ENCODE peak calls at places on chromosome 21, in five cellular contexts. One of them, this sample, is unnamed.
A peak's percentile ranks its signal among the peaks of the same experiment; 100 is the strongest.

GRCh38 chr21:35159881-35160280 is 110.8 kb upstream of the RUNX1 start:
- DNase-seq in progenitor cell of endocrine pancreas: no peak
- DNase-seq in heart left ventricle: no peak
- DNase-seq in brain microvascular endothelial cell: peak; percentile 69
- DNase-seq in body of pancreas: no peak
- DNase-seq in this sample: no peak

GRCh38 chr21:34522284-34522683 is 10.3 kb upstream of the KCNE1 start:
- DNase-seq in progenitor cell of endocrine pancreas: no peak
- DNase-seq in body of pancreas: no peak
- DNase-seq in brain microvascular endothelial cell: no peak
- DNase-seq in heart left ventricle: no peak
- DNase-seq in this sample: no peak

GRCh38 chr21:15005391-15005790 is 59.4 kb downstream of the NRIP1 start:
- DNase-seq in progenitor cell of endocrine pancreas: no peak
- DNase-seq in brain microvascular endothelial cell: no peak
- DNase-seq in heart left ventricle: no peak
- DNase-seq in body of pancreas: no peak
- DNase-seq in this sample: no peak

GRCh38 chr21:35352066-35352770 is 303.1 kb upstream of the RUNX1 start:
- DNase-seq in heart left ventricle: no peak
- DNase-seq in brain microvascular endothelial cell: peak; percentile 55
- DNase-seq in progenitor cell of endocrine pancreas: no peak
- DNase-seq in body of pancreas: no peak
- DNase-seq in this sample: no peak

GRCh38 chr21:15848632-15849031 is 118.8 kb downstream of the USP25 start:
- DNase-seq in body of pancreas: no peak
- DNase-seq in progenitor cell of endocrine pancreas: no peak
- DNase-seq in brain microvascular endothelial cell: peak; percentile 43
- DNase-seq in heart left ventricle: no peak
- DNase-seq in this sample: no peak

GRCh38 chr21:18000961-18001522 is 181.9 kb upstream of the C21orf91 start:
- DNase-seq in brain microvascular endothelial cell: no peak
- DNase-seq in progenitor cell of endocrine pancreas: no peak
- DNase-seq in body of pancreas: no peak
- DNase-seq in heart left ventricle: no peak
- DNase-seq in this sample: no peak

GRCh38 chr21:20790113-20790512 is 208.1 kb upstream of the NCAM2 start:
- DNase-seq in progenitor cell of endocrine pancreas: no peak
- DNase-seq in heart left ventricle: no peak
- DNase-seq in body of pancreas: no peak
- DNase-seq in brain microvascular endothelial cell: no peak
- DNase-seq in this sample: no peak

GRCh38 chr21:39736716-39737115 is 8.3 kb upstream of the IGSF5 start:
- DNase-seq in body of pancreas: no peak
- DNase-seq in progenitor cell of endocrine pancreas: no peak
- DNase-seq in heart left ventricle: no peak
- DNase-seq in brain microvascular endothelial cell: no peak
- DNase-seq in this sample: no peak

GRCh38 chr21:39012314-39013230 is 170.7 kb downstream of the PSMG1 start:
- DNase-seq in progenitor cell of endocrine pancreas: no peak
- DNase-seq in body of pancreas: no peak
- DNase-seq in heart left ventricle: no peak
- DNase-seq in brain microvascular endothelial cell: no peak
- DNase-seq in this sample: no peak

GRCh38 chr21:38804030-38804616 is 1.6 kb upstream of the ETS2 start:
- DNase-seq in brain microvascular endothelial cell: peak; percentile 25
- DNase-seq in body of pancreas: no peak
- DNase-seq in heart left ventricle: no peak
- DNase-seq in progenitor cell of endocrine pancreas: no peak
- DNase-seq in this sample: no peak

GRCh38 chr21:35059742-35060141 is 10.6 kb upstream of the RUNX1 start:
- DNase-seq in progenitor cell of endocrine pancreas: no peak
- DNase-seq in heart left ventricle: no peak
- DNase-seq in brain microvascular endothelial cell: no peak
- DNase-seq in body of pancreas: no peak
- DNase-seq in this sample: no peak

GRCh38 chr21:28627691-28628090 is 365.0 kb downstream of the LTN1 start:
- DNase-seq in brain microvascular endothelial cell: no peak
- DNase-seq in progenitor cell of endocrine pancreas: no peak
- DNase-seq in body of pancreas: no peak
- DNase-seq in heart left ventricle: no peak
- DNase-seq in this sample: no peak

GRCh38 chr21:37259426-37259825 is 7.7 kb downstream of the VPS26C start:
- DNase-seq in progenitor cell of endocrine pancreas: no peak
- DNase-seq in brain microvascular endothelial cell: no peak
- DNase-seq in body of pancreas: no peak
- DNase-seq in heart left ventricle: no peak
- DNase-seq in this sample: no peak

GRCh38 chr21:16196521-16197208 is 466.9 kb downstream of the USP25 start:
- DNase-seq in body of pancreas: no peak
- DNase-seq in brain microvascular endothelial cell: no peak
- DNase-seq in heart left ventricle: no peak
- DNase-seq in progenitor cell of endocrine pancreas: no peak
- DNase-seq in this sample: no peak

GRCh38 chr21:42130447-42130846 is 59.3 kb downstream of the UMODL1 start:
- DNase-seq in body of pancreas: no peak
- DNase-seq in heart left ventricle: no peak
- DNase-seq in brain microvascular endothelial cell: no peak
- DNase-seq in progenitor cell of endocrine pancreas: no peak
- DNase-seq in this sample: no peak

DNA sequence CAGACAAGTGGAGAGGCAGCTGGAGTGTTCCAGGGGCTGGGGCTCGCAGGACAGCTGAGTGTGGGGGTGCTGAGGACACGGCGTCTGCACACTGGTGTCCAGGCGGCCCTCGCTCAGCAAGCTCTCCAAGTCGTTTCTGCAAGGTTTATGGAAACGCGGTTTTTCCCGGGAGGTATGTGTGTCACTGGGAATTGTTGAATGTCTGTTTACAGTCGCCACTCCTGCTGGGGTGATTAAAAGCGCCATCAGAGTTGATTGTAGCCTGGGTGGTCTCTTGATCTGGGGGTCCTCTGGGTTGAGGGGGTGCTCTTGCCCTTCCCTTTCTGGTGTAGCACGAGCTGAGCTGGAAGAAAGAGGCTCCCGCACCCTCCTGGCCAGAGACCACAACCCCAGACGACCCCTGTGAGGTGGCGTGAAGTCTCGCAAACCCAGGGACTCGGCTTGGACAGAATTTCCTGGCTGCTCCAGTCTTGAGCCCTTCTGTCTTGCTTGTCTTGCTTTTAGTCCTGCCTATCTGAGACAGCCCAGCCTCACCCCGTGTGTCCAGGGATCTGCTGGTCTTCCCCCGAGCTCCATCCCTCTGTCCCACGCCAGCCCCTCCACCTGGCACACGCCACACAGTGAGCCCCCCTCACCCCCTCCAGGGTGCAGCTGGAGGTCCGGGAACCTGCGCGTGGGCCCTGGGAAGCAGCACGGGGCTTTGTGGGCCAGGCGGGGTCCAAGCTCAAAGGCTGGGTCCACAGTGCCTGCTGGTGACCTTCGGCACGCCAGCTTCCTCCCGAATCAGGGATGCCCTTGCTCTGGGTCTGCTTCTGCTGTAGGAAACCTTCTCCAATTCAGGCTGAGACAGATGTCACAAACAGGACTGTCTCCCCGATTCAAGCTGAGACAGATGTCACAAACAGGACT is 97.3 kb downstream of the SIK1 start:
- DNase-seq in brain microvascular endothelial cell: no peak
- DNase-seq in body of pancreas: no peak
- DNase-seq in progenitor cell of endocrine pancreas: no peak
- DNase-seq in heart left ventricle: no peak
- DNase-seq in this sample: no peak
- TF ChIP-seq CTCF in brain microvascular endothelial cell: no peak
- TF ChIP-seq CTCF in body of pancreas: no peak
- TF ChIP-seq CTCF in progenitor cell of endocrine pancreas: no peak
- TF ChIP-seq CTCF in heart left ventricle: no peak
- TF ChIP-seq CTCF in this sample: no peak

GRCh38 chr21:33265664-33266049 is 510 bp upstream of the IL10RB start:
- DNase-seq in brain microvascular endothelial cell: no peak
- DNase-seq in heart left ventricle: peak; percentile 53
- DNase-seq in progenitor cell of endocrine pancreas: no peak
- DNase-seq in body of pancreas: no peak
- DNase-seq in this sample: no peak
- TF ChIP-seq CTCF in brain microvascular endothelial cell: peak; percentile 6
- TF ChIP-seq CTCF in heart left ventricle: no peak
- TF ChIP-seq CTCF in progenitor cell of endocrine pancreas: no peak
- TF ChIP-seq CTCF in body of pancreas: no peak
- TF ChIP-seq CTCF in this sample: no peak

GRCh38 chr21:46538851-46539666 is 65.8 kb downstream of the S100B start:
- DNase-seq in body of pancreas: no peak
- DNase-seq in progenitor cell of endocrine pancreas: no peak
- DNase-seq in brain microvascular endothelial cell: no peak
- DNase-seq in heart left ventricle: no peak
- DNase-seq in this sample: no peak
- TF ChIP-seq CTCF in body of pancreas: no peak
- TF ChIP-seq CTCF in progenitor cell of endocrine pancreas: no peak
- TF ChIP-seq CTCF in brain microvascular endothelial cell: no peak
- TF ChIP-seq CTCF in heart left ventricle: no peak
- TF ChIP-seq CTCF in this sample: no peak

GRCh38 chr21:45525153-45525909 is 16.9 kb downstream of the SLC19A1 start:
- DNase-seq in progenitor cell of endocrine pancreas: no peak
- DNase-seq in body of pancreas: peak; percentile 72
- DNase-seq in heart left ventricle: no peak
- DNase-seq in brain microvascular endothelial cell: no peak
- DNase-seq in this sample: no peak

GRCh38 chr21:45522986-45523385 is 19.3 kb downstream of the SLC19A1 start:
- DNase-seq in progenitor cell of endocrine pancreas: no peak
- DNase-seq in brain microvascular endothelial cell: no peak
- DNase-seq in body of pancreas: peak; percentile 4
- DNase-seq in heart left ventricle: no peak
- DNase-seq in this sample: no peak

GRCh38 chr21:45525910-45526306 is 16.3 kb downstream of the SLC19A1 start:
- DNase-seq in brain microvascular endothelial cell: no peak
- DNase-seq in heart left ventricle: no peak
- DNase-seq in progenitor cell of endocrine pancreas: no peak
- DNase-seq in body of pancreas: no peak
- DNase-seq in this sample: no peak

GRCh38 chr21:45523411-45524101 is 18.7 kb downstream of the SLC19A1 start:
- DNase-seq in progenitor cell of endocrine pancreas: no peak
- DNase-seq in body of pancreas: peak; percentile 13
- DNase-seq in heart left ventricle: no peak
- DNase-seq in brain microvascular endothelial cell: no peak
- DNase-seq in this sample: no peak

DNA sequence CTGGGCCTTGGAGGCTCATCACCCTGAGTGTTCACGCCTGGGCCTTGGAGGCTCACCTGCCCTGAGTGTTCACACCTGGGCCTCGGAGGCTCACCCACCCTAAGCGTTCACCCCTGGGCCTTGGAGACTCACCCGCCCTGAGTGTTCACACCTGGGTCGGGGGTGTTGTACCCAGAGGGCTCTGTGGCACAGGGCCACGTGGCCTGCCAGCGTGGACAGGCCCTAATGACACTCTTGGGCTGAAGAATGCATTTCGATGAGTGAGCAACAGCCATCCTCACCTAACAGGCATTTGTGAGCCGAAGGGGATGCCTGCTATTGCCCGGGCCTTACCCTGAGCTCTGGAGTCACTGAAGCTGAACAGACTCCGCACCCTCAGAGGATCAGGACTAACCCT is 17.5 kb downstream of the SLC19A1 start:
- DNase-seq in heart left ventricle: no peak
- DNase-seq in body of pancreas: no peak
- DNase-seq in brain microvascular endothelial cell: no peak
- DNase-seq in progenitor cell of endocrine pancreas: no peak
- DNase-seq in this sample: no peak
- TF ChIP-seq CTCF in heart left ventricle: no peak
- TF ChIP-seq CTCF in body of pancreas: no peak
- TF ChIP-seq CTCF in brain microvascular endothelial cell: no peak
- TF ChIP-seq CTCF in progenitor cell of endocrine pancreas: no peak
- TF ChIP-seq CTCF in this sample: no peak

DNA sequence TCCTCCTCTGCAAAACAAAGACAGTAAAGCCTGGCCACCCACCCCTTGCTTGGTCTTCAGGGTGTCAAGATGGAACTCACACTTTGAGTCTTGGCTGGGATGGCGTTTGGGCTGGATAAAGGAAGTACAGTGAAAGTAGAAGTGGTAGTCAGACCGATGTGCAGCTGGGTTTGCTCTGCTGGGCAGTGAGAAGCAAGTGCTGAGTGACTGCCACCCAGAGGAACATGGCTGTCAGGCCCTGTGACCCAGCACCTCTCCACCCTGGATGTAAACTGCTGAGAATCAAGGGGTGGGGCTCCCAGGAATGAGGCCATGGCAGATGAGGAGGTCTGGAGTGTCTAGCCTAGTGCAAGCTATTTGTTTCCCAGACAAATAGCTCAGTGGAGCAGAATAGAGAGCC is 51.2 kb downstream of the POFUT2 start:
- DNase-seq in heart left ventricle: no peak
- DNase-seq in brain microvascular endothelial cell: no peak
- DNase-seq in progenitor cell of endocrine pancreas: no peak
- DNase-seq in body of pancreas: no peak
- DNase-seq in this sample: no peak
- TF ChIP-seq CTCF in heart left ventricle: no peak
- TF ChIP-seq CTCF in brain microvascular endothelial cell: no peak
- TF ChIP-seq CTCF in progenitor cell of endocrine pancreas: no peak
- TF ChIP-seq CTCF in body of pancreas: no peak
- TF ChIP-seq CTCF in this sample: no peak

GRCh38 chr21:41045534-41046268 is 122.3 kb upstream of the BACE2 start:
- DNase-seq in progenitor cell of endocrine pancreas: peak; percentile 45
- DNase-seq in brain microvascular endothelial cell: no peak
- DNase-seq in heart left ventricle: no peak
- DNase-seq in body of pancreas: peak; percentile 61
- DNase-seq in this sample: no peak

GRCh38 chr21:41048636-41049035 is 119.3 kb upstream of the BACE2 start:
- DNase-seq in body of pancreas: no peak
- DNase-seq in brain microvascular endothelial cell: no peak
- DNase-seq in progenitor cell of endocrine pancreas: no peak
- DNase-seq in heart left ventricle: no peak
- DNase-seq in this sample: no peak

GRCh38 chr21:41048141-41048540 is 119.8 kb upstream of the BACE2 start:
- DNase-seq in progenitor cell of endocrine pancreas: no peak
- DNase-seq in body of pancreas: no peak
- DNase-seq in heart left ventricle: no peak
- DNase-seq in brain microvascular endothelial cell: no peak
- DNase-seq in this sample: no peak

DNA sequence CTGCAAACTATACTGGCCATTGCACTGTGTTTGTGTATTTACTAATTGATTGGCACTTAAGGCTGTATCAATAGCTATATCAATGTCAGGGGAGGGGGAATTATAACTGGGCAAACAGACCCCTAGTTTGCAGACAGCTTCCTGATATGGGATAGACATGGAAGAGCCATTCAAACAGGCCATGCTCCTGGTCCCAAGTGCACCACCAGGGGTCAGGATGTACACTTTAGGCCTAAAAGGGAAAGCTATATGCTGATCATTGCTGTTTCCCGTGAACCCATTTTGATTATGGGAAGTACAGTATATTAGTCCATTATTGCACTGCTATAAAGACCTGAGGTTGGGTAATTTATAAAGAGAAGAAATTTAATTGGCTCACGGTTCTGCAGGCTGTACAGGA is 125.0 kb upstream of the BACE2 start:
- DNase-seq in progenitor cell of endocrine pancreas: no peak
- DNase-seq in brain microvascular endothelial cell: no peak
- DNase-seq in heart left ventricle: no peak
- DNase-seq in body of pancreas: no peak
- DNase-seq in this sample: no peak
- TF ChIP-seq CTCF in progenitor cell of endocrine pancreas: peak; percentile 28
- TF ChIP-seq CTCF in brain microvascular endothelial cell: peak; percentile 37
- TF ChIP-seq CTCF in heart left ventricle: no peak
- TF ChIP-seq CTCF in body of pancreas: no peak
- TF ChIP-seq CTCF in this sample: no peak